ENCODE peak calls at places on chromosome 11, in seven cellular contexts. H, U, C, J, I, B and T are unnamed samples.

GRCh38 chr11:96188625-96189006 is 154.4 kb downstream of the MAML2 start:
- DNase-seq in H (no peak), U (no peak), C (no peak), J (peak), I (no peak), B (no peak), T (no peak)

GRCh38 chr11:843086-843704 is 543 bp downstream of the TSPAN4 start:
- DNase-seq in H (no peak), U (no peak), C (no peak), J (no peak), I (no peak), B (no peak), T (no peak)

GRCh38 chr11:123454060-123454651 is 24.1 kb downstream of the GRAMD1B start:
- DNase-seq in H (peak), U (no peak), C (no peak), J (peak), I (no peak), B (no peak), T (no peak)

GRCh38 chr11:36394056-36394455 is 98.0 kb downstream of the PRR5L start:
- DNase-seq in H (no peak), U (no peak), C (no peak), J (no peak), I (no peak), B (no peak), T (no peak)

GRCh38 chr11:108551653-108552462 is 41.7 kb downstream of the EXPH5 start:
- DNase-seq in H (no peak), U (no peak), C (no peak), J (peak), I (no peak), B (peak), T (no peak)

GRCh38 chr11:13046626-13047570 is 37.8 kb downstream of the RASSF10 start:
- DNase-seq in H (no peak), U (no peak), C (no peak), J (no peak), I (no peak), B (no peak), T (no peak)

GRCh38 chr11:101909087-101909486 is 5.7 kb upstream of the CEP126 start:
- DNase-seq in H (no peak), U (no peak), C (no peak), J (no peak), I (no peak), B (no peak), T (no peak)

GRCh38 chr11:70933986-70934583 is 318.3 kb downstream of the SHANK2 start:
- DNase-seq in H (no peak), U (no peak), C (no peak), J (no peak), I (no peak), B (no peak), T (no peak)

GRCh38 chr11:130203766-130204702 is 44.5 kb downstream of the ST14 start:
- DNase-seq in H (no peak), U (no peak), C (no peak), J (no peak), I (no peak), B (no peak), T (no peak)

GRCh38 chr11:61974766-61975631 is 7.6 kb upstream of the FTH1 start:
- DNase-seq in H (no peak), U (no peak), C (peak), J (no peak), I (no peak), B (no peak), T (no peak)

GRCh38 chr11:87428266-87428665 is 390.5 kb downstream of the TMEM135 start:
- DNase-seq in H (no peak), U (no peak), C (no peak), J (no peak), I (no peak), B (no peak), T (no peak)

GRCh38 chr11:12599408-12600143 is 74.6 kb upstream of the TEAD1 start:
- DNase-seq in H (peak), U (peak), C (peak), J (no peak), I (no peak), B (peak), T (peak)

GRCh38 chr11:19075636-19076035 is 15.1 kb upstream of the MRGPRX2 start:
- DNase-seq in H (no peak), U (no peak), C (no peak), J (no peak), I (no peak), B (no peak), T (no peak)

GRCh38 chr11:129636926-129637325 is 178.7 kb upstream of the TMEM45B start:
- DNase-seq in H (no peak), U (no peak), C (no peak), J (peak), I (no peak), B (no peak), T (no peak)

GRCh38 chr11:20360650-20361049 is 2.9 kb upstream of the HTATIP2 start:
- DNase-seq in H (no peak), U (no peak), C (peak), J (peak), I (peak), B (peak), T (no peak)